ENCODE peak calls at places on chromosomes 12 and 14, in ten cellular contexts. Y is ELR, A is Right ventricle myocardium superior, N is foreskin fibroblast, G is Calu3, J is activated T-helper 1 cell treated with Interleukin-2 at 50 U/mL for 16 hours, I is iris pigment epithelial cell, B is heart right ventricle, Q is T-cell, F is ELF-1. M is an unnamed sample.

GRCh38 chr14:23171251-23171975 is 12.0 kb downstream of the SLC7A8 start:
- DNase-seq in Y (peak), A (no peak), N (peak), G (no peak), J (no peak), I (no peak), B (no peak), Q (no peak), F (peak), M (no peak)

GRCh38 chr12:31959701-31960391 is 631 bp downstream of the RESF1 start:
- DNase-seq in Y (peak), A (peak), N (peak), G (peak), J (peak), I (peak), B (peak), Q (peak), F (peak), M (peak)

GRCh38 chr12:1939745-1940607 is 21.5 kb upstream of the CACNA2D4 start:
- DNase-seq in Y (peak), A (peak), N (peak), G (peak), J (peak), I (peak), B (peak), Q (peak), F (peak), M (peak)

GRCh38 chr12:32198555-32198954 is 91.9 kb downstream of the BICD1 start:
- DNase-seq in Y (peak), A (no peak), N (peak), G (no peak), J (no peak), I (peak), B (no peak), Q (no peak), F (no peak), M (no peak)

GRCh38 chr12:43289412-43289811 is 262.6 kb downstream of the ADAMTS20 start:
- DNase-seq in Y (no peak), A (no peak), N (peak), G (no peak), J (no peak), I (peak), B (no peak), Q (no peak), F (no peak), M (no peak)

GRCh38 chr14:75566321-75566720 is 12.1 kb upstream of the FLVCR2 start:
- DNase-seq in Y (peak), A (no peak), N (no peak), G (no peak), J (peak), I (no peak), B (no peak), Q (peak), F (no peak), M (peak)

GRCh38 chr12:122422769-122423257 is 344 bp upstream of the CLIP1 start:
- DNase-seq in Y (peak), A (no peak), N (peak), G (peak), J (no peak), I (peak), B (no peak), Q (peak), F (peak), M (peak)

GRCh38 chr12:47905313-47905730 is 528 bp upstream of the VDR start:
- DNase-seq in Y (no peak), A (peak), N (peak), G (peak), J (no peak), I (no peak), B (peak), Q (no peak), F (peak), M (peak)

GRCh38 chr12:53695148-53696138 is 19.6 kb upstream of the ATP5MC2 start:
- DNase-seq in Y (peak), A (peak), N (peak), G (peak), J (no peak), I (peak), B (peak), Q (no peak), F (peak), M (peak)

GRCh38 chr14:54590481-54590880 is 23.6 kb downstream of the SAMD4A start:
- DNase-seq in Y (peak), A (no peak), N (peak), G (no peak), J (no peak), I (no peak), B (no peak), Q (no peak), F (no peak), M (no peak)

GRCh38 chr12:131196220-131196619 is 242.5 kb downstream of the ADGRD1 start:
- DNase-seq in Y (no peak), A (no peak), N (no peak), G (no peak), J (no peak), I (no peak), B (no peak), Q (no peak), F (no peak), M (no peak)

GRCh38 chr12:90589966-90590365 is 365.0 kb downstream of the CCER1 start:
- DNase-seq in Y (no peak), A (no peak), N (peak), G (no peak), J (no peak), I (no peak), B (no peak), Q (no peak), F (no peak), M (no peak)

GRCh38 chr14:64723691-64724577 is 19.7 kb downstream of the PLEKHG3 start:
- DNase-seq in Y (no peak), A (peak), N (no peak), G (no peak), J (no peak), I (peak), B (no peak), Q (no peak), F (peak), M (no peak)

GRCh38 chr12:65122661-65123060 is 1.6 kb upstream of the WIF1 start:
- DNase-seq in Y (no peak), A (no peak), N (peak), G (no peak), J (no peak), I (no peak), B (no peak), Q (no peak), F (peak), M (no peak)

GRCh38 chr12:63151898-63152700 is 1.1 kb upstream of the AVPR1A start:
- DNase-seq in Y (peak), A (no peak), N (peak), G (peak), J (no peak), I (peak), B (peak), Q (no peak), F (peak), M (peak)

GRCh38 chr14:29536886-29537511 is 390.6 kb downstream of the PRKD1 start:
- DNase-seq in Y (peak), A (no peak), N (peak), G (peak), J (no peak), I (peak), B (no peak), Q (no peak), F (no peak), M (no peak)